ENCODE peak calls at places on chromosomes 7 and 10, in four cellular contexts. T is endothelial cell, C is hepatocyte, M is colonic mucosa. K is an unnamed sample.

GRCh38 chr7:43108255-43109011 is 4.0 kb upstream of the HECW1 start:
- DNase-seq in M (peak), T (peak), C (peak), K (peak)

GRCh38 chr10:79446451-79447020 is 1.1 kb upstream of the ZCCHC24 start:
- DNase-seq in M (peak), T (peak), C (peak), K (peak)

GRCh38 chr10:116111483-116112095 is 161.4 kb downstream of the GFRA1 start:
- DNase-seq in T (no peak), M (no peak), C (no peak), K (no peak)

GRCh38 chr10:118594392-118595063 is 920 bp downstream of the PRLHR start:
- DNase-seq in C (peak), M (peak), T (peak), K (peak)

GRCh38 chr10:103231047-103231551 is 14.6 kb upstream of the RPEL1 start:
- DNase-seq in C (peak), M (no peak), T (peak), K (no peak)

GRCh38 chr10:114208351-114208750 is 29.2 kb downstream of the TDRD1 start:
- DNase-seq in C (no peak), M (no peak), T (no peak), K (no peak)

GRCh38 chr7:12864470-12865046 is 177.1 kb downstream of the ARL4A start:
- DNase-seq in T (no peak), C (no peak), M (no peak), K (no peak)

GRCh38 chr7:36911788-36912187 is 187.5 kb upstream of the AOAH start:
- DNase-seq in T (no peak), C (peak), M (no peak), K (no peak)

GRCh38 chr7:155181768-155182167 is 111.6 kb downstream of the HTR5A start:
- DNase-seq in C (no peak), T (no peak), M (no peak), K (no peak)

GRCh38 chr10:98353105-98353504 is 61.9 kb downstream of the PYROXD2 start:
- DNase-seq in T (no peak), C (no peak), M (no peak), K (no peak)

GRCh38 chr10:127417686-127418415 is 131.3 kb upstream of the NPS start:
- DNase-seq in M (no peak), C (no peak), T (no peak), K (no peak)

GRCh38 chr7:106736508-106737201 is 75.7 kb upstream of the CCDC71L start:
- DNase-seq in M (peak), T (peak), C (peak), K (no peak)

GRCh38 chr7:131605280-131605878 is 49.0 kb upstream of the PODXL start:
- DNase-seq in T (no peak), C (no peak), M (no peak), K (no peak)

GRCh38 chr7:16989883-16990413 is 108.2 kb upstream of the AGR3 start:
- DNase-seq in C (peak), T (no peak), M (peak), K (no peak)

GRCh38 chr7:151063212-151063561 is 3.8 kb downstream of the SLC4A2 start:
- DNase-seq in T (no peak), M (peak), C (peak), K (no peak)

GRCh38 chr7:76260171-76260703 is 42.2 kb upstream of the HSPB1 start:
- DNase-seq in C (peak), M (peak), T (peak), K (peak)

GRCh38 chr10:132845041-132845551 is 59.1 kb upstream of the NKX6-2 start:
- DNase-seq in T (no peak), C (no peak), M (peak), K (peak)

GRCh38 chr7:81594767-81595166 is 175.1 kb downstream of the HGF start:
- DNase-seq in C (no peak), M (no peak), T (no peak), K (no peak)

GRCh38 chr10:71383972-71384687 is 12.6 kb upstream of the CDH23 start:
- DNase-seq in T (peak), C (peak), M (peak), K (peak)

GRCh38 chr7:2045559-2046405 is 187.0 kb downstream of the MAD1L1 start:
- DNase-seq in T (no peak), M (no peak), C (no peak), K (no peak)

DNA sequence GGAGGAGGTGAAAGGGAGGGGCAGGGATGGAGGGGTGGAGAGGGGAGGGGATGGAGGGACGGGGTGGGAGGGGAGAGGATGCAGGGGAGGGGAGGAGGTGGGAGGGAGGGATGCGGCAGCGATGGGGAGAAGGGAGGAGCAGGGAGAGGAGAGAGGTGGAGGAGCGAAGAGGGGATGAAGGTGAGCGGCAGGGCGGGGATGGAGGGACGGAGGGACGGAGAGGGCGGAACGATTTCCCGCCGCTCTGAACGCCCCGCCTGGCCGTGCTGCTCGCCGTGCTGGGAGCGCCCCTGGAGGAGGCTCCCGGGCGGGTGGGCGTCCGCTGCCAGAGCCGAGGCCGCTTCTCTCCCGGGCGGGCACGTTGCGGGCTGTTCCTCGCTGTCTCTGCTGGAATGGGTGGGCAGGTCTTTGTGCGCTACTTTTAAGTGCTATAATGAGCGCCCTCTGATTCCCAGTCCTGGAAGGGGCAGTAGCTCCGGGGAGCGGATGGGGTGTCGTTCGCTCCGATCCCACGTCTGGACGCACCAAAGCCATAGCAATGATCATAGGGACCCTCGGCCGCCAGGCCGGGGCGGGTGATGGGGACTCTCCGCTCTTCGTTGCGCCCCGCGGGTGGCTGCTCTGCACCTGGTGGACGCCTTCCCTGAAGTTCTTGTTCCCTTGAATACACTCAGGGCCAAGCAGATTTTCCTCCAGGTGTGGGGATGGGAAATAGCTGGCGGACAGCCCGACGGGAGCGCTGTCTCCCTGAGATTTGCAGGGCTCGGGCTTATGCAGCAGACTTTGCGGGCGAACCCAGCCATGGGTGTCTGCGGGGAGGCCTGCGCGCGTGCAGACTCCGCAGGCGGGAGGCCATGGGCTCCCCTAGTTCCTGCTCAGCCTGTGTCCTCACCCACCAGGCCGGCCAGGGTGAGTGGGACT is 81.1 kb upstream of the CPXM2 start:
- DNase-seq in T (peak), C (no peak), M (no peak), K (no peak)
- TF ChIP-seq CTCF in T (no peak), C (no peak), M (no peak), K (peak)

DNA sequence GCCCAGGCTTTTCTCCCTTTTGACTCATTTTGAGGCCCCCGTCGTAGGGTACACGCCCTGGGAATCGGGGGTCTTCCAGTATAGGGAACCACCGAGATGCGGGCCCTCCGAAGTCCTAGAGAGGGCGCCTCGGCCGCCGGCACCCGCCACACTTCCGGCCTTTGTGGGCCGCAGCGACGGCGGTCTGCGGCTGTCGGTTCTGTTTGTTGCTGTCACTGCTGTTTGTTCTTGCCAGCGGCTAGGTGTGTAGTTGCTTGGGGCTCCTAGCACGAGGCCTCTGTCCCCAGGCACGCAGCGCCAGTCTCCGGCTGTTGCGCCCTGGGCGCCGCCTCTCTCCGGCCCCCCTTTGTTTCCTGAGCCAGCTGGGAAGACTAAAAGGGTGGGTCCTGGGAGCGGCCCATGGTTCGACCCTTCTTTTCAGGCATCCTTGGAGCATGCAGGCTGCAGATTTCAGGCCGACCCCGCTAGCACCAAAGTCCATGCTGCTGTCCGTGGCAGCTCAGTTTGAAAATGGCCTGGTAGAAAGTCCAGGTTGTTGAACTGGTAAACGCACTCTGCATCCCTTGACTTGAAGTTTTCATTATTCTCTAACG is 17.8 kb upstream of the ZKSCAN1 start:
- DNase-seq in M (peak), C (peak), T (peak), K (no peak)
- TF ChIP-seq CTCF in M (peak), C (no peak), T (peak), K (no peak)

GRCh38 chr10:100889546-100889945 is 23.2 kb upstream of the SLF2 start:
- DNase-seq in C (no peak), M (no peak), T (no peak), K (peak)

GRCh38 chr10:100890696-100891271 is 22.0 kb upstream of the SLF2 start:
- DNase-seq in T (no peak), C (peak), M (no peak), K (peak)

GRCh38 chr10:100890141-100890695 is 22.5 kb upstream of the SLF2 start:
- DNase-seq in C (no peak), T (no peak), M (no peak), K (peak)

GRCh38 chr10:100887761-100888296 is 24.9 kb upstream of the SLF2 start:
- DNase-seq in M (no peak), T (no peak), C (no peak), K (no peak)

GRCh38 chr10:100888957-100889356 is 23.8 kb upstream of the SLF2 start:
- DNase-seq in C (no peak), M (no peak), T (no peak), K (no peak)
- TF ChIP-seq CTCF in C (peak), M (no peak), T (peak), K (peak)

GRCh38 chr7:92461027-92462003 is 14.0 kb downstream of the GATAD1 start:
- DNase-seq in M (peak), C (peak), T (peak), K (no peak)
- TF ChIP-seq CTCF in M (peak), C (peak), T (peak), K (peak)

GRCh38 chr10:74962517-74962916 is 136.1 kb downstream of the KAT6B start:
- DNase-seq in C (no peak), T (no peak), M (no peak), K (no peak)
- TF ChIP-seq CTCF in C (no peak), T (no peak), M (no peak), K (no peak)

DNA sequence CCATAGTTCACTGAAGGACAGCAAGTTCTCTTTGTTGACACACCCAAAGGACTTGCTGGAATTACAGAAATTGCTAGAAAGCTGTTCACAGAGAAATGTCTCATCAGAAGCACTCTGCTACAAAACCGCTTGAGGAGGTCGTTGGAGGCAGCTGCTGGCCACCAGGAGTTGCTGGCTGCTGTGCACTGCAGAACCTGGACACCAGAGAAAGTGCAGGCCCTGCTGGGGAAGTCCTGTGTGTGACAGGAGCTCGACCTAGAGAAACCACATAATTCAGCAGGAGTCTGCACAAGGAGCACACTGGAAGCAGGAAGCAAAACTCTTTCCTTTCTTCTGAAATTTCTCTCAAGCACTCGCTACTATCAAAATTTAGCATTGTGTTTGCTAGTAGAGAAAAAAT is 461.5 kb upstream of the GHITM start:
- DNase-seq in M (no peak), T (peak), C (peak), K (no peak)
- TF ChIP-seq CTCF in M (no peak), T (no peak), C (no peak), K (no peak)

DNA sequence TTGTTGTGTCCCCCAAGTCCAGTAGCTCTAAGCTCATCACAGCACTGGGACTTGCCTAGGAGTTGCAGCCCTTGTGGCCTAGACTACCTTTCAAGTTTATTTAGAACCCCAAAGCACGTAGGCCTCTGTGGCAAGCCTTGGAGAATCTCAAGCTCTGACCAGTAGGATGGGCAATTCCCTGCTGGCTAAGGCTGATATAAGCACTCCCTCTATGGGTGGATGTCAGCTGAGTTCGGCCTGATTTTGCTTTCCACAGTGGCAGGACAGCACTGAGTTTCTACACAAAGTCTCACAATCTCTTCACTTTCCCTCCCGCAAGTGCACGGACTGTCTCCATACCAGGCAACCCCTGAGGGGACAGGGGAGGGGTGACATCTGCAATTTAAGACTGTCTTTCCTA is 886.4 kb upstream of the LRRN3 start:
- DNase-seq in M (no peak), C (peak), T (peak), K (no peak)
- TF ChIP-seq CTCF in M (no peak), C (peak), T (no peak), K (peak)

GRCh38 chr7:147803625-147804024 is 786.9 kb upstream of the C7orf33 start:
- DNase-seq in T (no peak), C (no peak), M (no peak), K (no peak)
- TF ChIP-seq CTCF in T (no peak), C (no peak), M (no peak), K (no peak)

GRCh38 chr10:90592903-90593302 is 264.9 kb downstream of the HTR7 start:
- DNase-seq in M (no peak), C (peak), T (peak), K (no peak)
- TF ChIP-seq CTCF in M (no peak), C (peak), T (peak), K (peak)

GRCh38 chr7:94907420-94908203 is at the start of gene PPP1R9A:
- DNase-seq in M (peak), C (peak), T (peak), K (peak)
- TF ChIP-seq CTCF in M (peak), C (peak), T (no peak), K (peak)

K was measured in type B pancreatic cell.